ENCODE peak calls at places on chromosomes 13 and 19, in nine cellular contexts. I is NCI-H345; E is right lobe of liver; S is NCI-H526; J is ecto neural progenitor cell; O is cardiac muscle cell; A is stimulated activated CD8-positive, alpha-beta memory T cell treated with anti-CD3 and anti-CD28 coated beads, Interleukin-4, amount 100 ng/mL, for 24 hours; G is activated T-cell treated with anti-CD3 and anti-CD28 coated beads for 1 hour; X is NCI-H1930. M is an unnamed sample.

GRCh38 chr19:35222373-35223005 is 6.0 kb downstream of the FAM187B start:
- DNase-seq in G (no peak), E (no peak), J (peak), O (no peak), I (no peak), S (no peak), A (no peak), X (no peak), M (no peak)

GRCh38 chr19:56900573-56901097 is 60.1 kb upstream of the PEG3 start:
- DNase-seq in I (no peak), S (no peak), O (no peak), E (no peak), X (no peak), A (no peak), J (no peak), G (no peak), M (no peak)

GRCh38 chr19:2324220-2324948 is 4.0 kb downstream of the LSM7 start:
- DNase-seq in E (no peak), A (no peak), S (no peak), J (no peak), X (no peak), I (no peak), G (no peak), O (no peak), M (no peak)

GRCh38 chr13:77833331-77833863 is 85.2 kb downstream of the EDNRB start:
- DNase-seq in E (no peak), O (no peak), I (no peak), A (no peak), X (no peak), S (no peak), G (no peak), J (no peak), M (no peak)

GRCh38 chr19:10007366-10007765 is 2.9 kb downstream of the COL5A3 start:
- DNase-seq in J (no peak), I (no peak), X (no peak), G (no peak), S (no peak), E (no peak), O (no peak), A (no peak), M (no peak)

GRCh38 chr19:9934132-9934950 is 2.0 kb downstream of the OLFM2 start:
- DNase-seq in G (peak), I (peak), X (peak), A (peak), J (peak), E (peak), S (no peak), O (peak), M (no peak)

GRCh38 chr13:84430441-84430840 is 548.2 kb upstream of the SLITRK1 start:
- DNase-seq in A (no peak), J (no peak), O (no peak), G (no peak), E (no peak), I (peak), X (no peak), S (no peak), M (no peak)

GRCh38 chr13:105363747-105364177 is 1171.7 kb downstream of the EFNB2 start:
- DNase-seq in J (no peak), O (no peak), X (no peak), A (no peak), S (peak), E (no peak), G (no peak), I (peak), M (no peak)

GRCh38 chr13:110445183-110445582 is 116.3 kb downstream of the RAB20 start:
- DNase-seq in I (no peak), O (no peak), J (no peak), A (no peak), G (no peak), X (no peak), E (no peak), S (no peak), M (no peak)